ENCODE peak calls at places on chromosome 4, in ten cellular contexts. J is activated T-cell treated with anti-CD3 and anti-CD28 coated beads, Interleukin-2, amount 50 U/mL, for 48 hours; E is nephron progenitor cell; Z is C1 segment of cervical spinal cord; V is cardiac muscle cell; O is WTC11; A is AG08396; L is left lung; U is posterior vena cava; G is HEK293T. H is an unnamed sample.

GRCh38 chr4:3407930-3408792 is 33.6 kb upstream of the HGFAC start:
- DNase-seq in J (no peak), E (no peak), Z (no peak), V (no peak), O (no peak), A (no peak), L (no peak), U (peak), G (no peak), H (no peak)

GRCh38 chr4:27917381-27917780 is 1056.7 kb downstream of the STIM2 start:
- DNase-seq in J (no peak), E (no peak), Z (no peak), V (no peak), O (no peak), A (no peak), L (no peak), U (no peak), G (no peak), H (no peak)

GRCh38 chr4:83075696-83076095 is 38.8 kb downstream of the PLAC8 start:
- DNase-seq in J (no peak), E (no peak), Z (no peak), V (peak), O (no peak), A (peak), L (no peak), U (no peak), G (no peak), H (peak)

GRCh38 chr4:10160280-10160856 is 43.8 kb upstream of the WDR1 start:
- DNase-seq in J (no peak), E (no peak), Z (no peak), V (peak), O (no peak), A (no peak), L (no peak), U (no peak), G (no peak), H (peak)

GRCh38 chr4:114163051-114163450 is 183.6 kb upstream of the ARSJ start:
- DNase-seq in J (no peak), E (no peak), Z (no peak), V (no peak), O (no peak), A (no peak), L (no peak), U (no peak), G (no peak), H (no peak)

GRCh38 chr4:90357117-90357710 is 230.0 kb downstream of the CCSER1 start:
- DNase-seq in J (no peak), E (no peak), Z (no peak), V (peak), O (no peak), A (peak), L (no peak), U (no peak), G (peak), H (peak)

GRCh38 chr4:105306158-105306781 is 159.6 kb downstream of the TET2 start:
- DNase-seq in J (peak), E (no peak), Z (no peak), V (no peak), O (no peak), A (no peak), L (peak), U (no peak), G (no peak), H (no peak)

GRCh38 chr4:4574792-4575191 is 32.9 kb upstream of the STX18 start:
- DNase-seq in J (no peak), E (peak), Z (no peak), V (peak), O (no peak), A (peak), L (peak), U (peak), G (no peak), H (no peak)

GRCh38 chr4:182955411-182955810 is 38.2 kb upstream of the DCTD start:
- DNase-seq in J (no peak), E (no peak), Z (no peak), V (no peak), O (no peak), A (peak), L (no peak), U (no peak), G (no peak), H (no peak)

GRCh38 chr4:153224474-153224873 is 20.2 kb downstream of the TRIM2 start:
- DNase-seq in J (no peak), E (no peak), Z (no peak), V (no peak), O (no peak), A (no peak), L (no peak), U (no peak), G (no peak), H (no peak)

GRCh38 chr4:61177361-61177760 is 22.8 kb upstream of the ADGRL3 start:
- DNase-seq in J (no peak), E (no peak), Z (no peak), V (no peak), O (no peak), A (no peak), L (no peak), U (no peak), G (no peak), H (no peak)

GRCh38 chr4:89625599-89626293 is 211.2 kb downstream of the SNCA start:
- DNase-seq in J (no peak), E (no peak), Z (no peak), V (no peak), O (no peak), A (no peak), L (no peak), U (no peak), G (no peak), H (no peak)

GRCh38 chr4:83639849-83640493 is 104.1 kb downstream of the GPAT3 start:
- DNase-seq in J (peak), E (peak), Z (peak), V (peak), O (peak), A (peak), L (no peak), U (no peak), G (peak), H (peak)

GRCh38 chr4:186810613-186811150 is 87.0 kb upstream of the FAT1 start:
- DNase-seq in J (no peak), E (no peak), Z (no peak), V (no peak), O (no peak), A (no peak), L (no peak), U (no peak), G (no peak), H (no peak)

GRCh38 chr4:8705161-8706145 is 112.9 kb downstream of the CPZ start:
- DNase-seq in J (no peak), E (peak), Z (no peak), V (no peak), O (peak), A (no peak), L (peak), U (peak), G (no peak), H (no peak)

GRCh38 chr4:156766846-156767245 is 204.8 kb downstream of the PDGFC start:
- DNase-seq in J (no peak), E (no peak), Z (no peak), V (no peak), O (no peak), A (no peak), L (no peak), U (no peak), G (no peak), H (no peak)

GRCh38 chr4:174460684-174461083 is 61.6 kb downstream of the HPGD start:
- DNase-seq in J (no peak), E (no peak), Z (no peak), V (peak), O (no peak), A (no peak), L (no peak), U (no peak), G (no peak), H (no peak)

GRCh38 chr4:154618708-154619315 is 6.4 kb upstream of the FGG start:
- DNase-seq in J (peak), E (peak), Z (no peak), V (peak), O (peak), A (peak), L (no peak), U (no peak), G (peak), H (peak)

GRCh38 chr4:133130171-133130570 is 18.9 kb upstream of the PCDH10 start:
- DNase-seq in J (no peak), E (no peak), Z (no peak), V (peak), O (no peak), A (no peak), L (no peak), U (no peak), G (no peak), H (no peak)